ENCODE peak calls at places on chromosomes 3 and 15, in ten cellular contexts. C is mammary epithelial cell, N is mucosa of descending colon, A is upper lobe of left lung, I is psoas muscle, H is esophagus muscularis mucosa, X is thyroid gland, G is gastrocnemius medialis, B is left lung, Y is Panc1. S is an unnamed sample.

GRCh38 chr3:15287565-15288330 is 44.6 kb downstream of the SH3BP5 start:
- DNase-seq in I (peak; percentile 72), H (peak; percentile 93), X (no peak), N (peak; percentile 39), B (peak; percentile 49), A (no peak), Y (no peak), G (peak; percentile 89), C (no peak), S (peak; percentile 90)

GRCh38 chr3:122322095-122323075 is 2.7 kb upstream of the CSTA start:
- DNase-seq in C (no peak), X (no peak), B (no peak), H (no peak), I (no peak), Y (no peak), G (no peak), N (no peak), A (no peak), S (no peak)

GRCh38 chr15:82919231-82919886 is 33.2 kb downstream of the HOMER2 start:
- DNase-seq in N (peak; percentile 55), G (peak; percentile 72), I (peak; percentile 50), A (no peak), H (no peak), X (peak; percentile 86), B (no peak), Y (no peak), C (peak; percentile 81), S (peak; percentile 33)

GRCh38 chr3:127157181-127157828 is 35.6 kb upstream of the PRR23E start:
- DNase-seq in I (no peak), H (no peak), X (peak; percentile 23), Y (no peak), N (no peak), C (no peak), A (no peak), B (no peak), G (no peak), S (peak; percentile 29)

GRCh38 chr3:75341324-75342067 is 322.6 kb upstream of the FRG2C start:
- DNase-seq in B (no peak), C (no peak), Y (no peak), H (no peak), G (no peak), I (no peak), X (no peak), N (no peak), A (no peak), S (no peak)

GRCh38 chr3:48989126-48989795 is 780 bp upstream of the P4HTM start:
- DNase-seq in C (no peak), A (no peak), Y (no peak), I (no peak), X (no peak), B (no peak), G (no peak), H (no peak), N (no peak), S (no peak)

GRCh38 chr15:71109130-71109529 is 6.1 kb upstream of the THSD4 start:
- DNase-seq in I (no peak), B (no peak), A (no peak), N (no peak), H (no peak), Y (no peak), X (no peak), C (peak; percentile 16), G (no peak), S (no peak)

GRCh38 chr3:17420668-17421067 is 321.8 kb downstream of the TBC1D5 start:
- DNase-seq in C (no peak), Y (peak; percentile 8), X (no peak), H (no peak), B (no peak), A (no peak), I (no peak), G (no peak), N (no peak), S (no peak)

GRCh38 chr3:136195258-136196063 is 674 bp downstream of the MSL2 start:
- DNase-seq in Y (no peak), C (peak; percentile 80), H (peak; percentile 93), N (peak; percentile 63), A (no peak), B (peak; percentile 96), X (peak; percentile 72), I (peak; percentile 86), G (peak; percentile 75), S (peak; percentile 90)

GRCh38 chr3:141328286-141329166 is 39.8 kb upstream of the ZBTB38 start:
- DNase-seq in X (no peak), G (no peak), C (no peak), I (no peak), H (no peak), Y (no peak), B (no peak), A (no peak), N (no peak), S (no peak)

GRCh38 chr3:168671091-168671490 is 575.4 kb upstream of the GOLIM4 start:
- DNase-seq in H (no peak), C (no peak), A (no peak), X (no peak), I (no peak), N (peak; percentile 76), B (no peak), G (no peak), Y (no peak), S (no peak)

GRCh38 chr3:125280966-125281365 is 68.4 kb upstream of the SLC12A8 start:
- DNase-seq in N (no peak), X (no peak), I (no peak), B (no peak), Y (no peak), G (no peak), C (peak; percentile 26), H (no peak), A (no peak), S (no peak)

GRCh38 chr15:93454788-93455187 is 365.8 kb upstream of the RGMA start:
- DNase-seq in I (no peak), A (no peak), N (no peak), X (no peak), H (no peak), B (no peak), G (no peak), Y (no peak), C (no peak), S (no peak)

GRCh38 chr3:126345641-126346460 is 11.4 kb downstream of the KLF15 start:
- DNase-seq in I (no peak), Y (no peak), B (peak; percentile 56), H (no peak), C (no peak), N (no peak), X (no peak), A (peak; percentile 37), G (peak; percentile 44), S (peak; percentile 16)

GRCh38 chr3:195750797-195751520 is 30.2 kb downstream of the MUC20 start:
- DNase-seq in I (no peak), B (peak; percentile 74), G (no peak), A (no peak), H (no peak), N (no peak), C (no peak), Y (no peak), X (no peak), S (no peak)

GRCh38 chr3:8529738-8530525 is 28.3 kb downstream of the LMCD1 start:
- DNase-seq in C (no peak), Y (no peak), B (no peak), H (no peak), I (no peak), A (no peak), G (no peak), N (no peak), X (no peak), S (no peak)

GRCh38 chr15:38565287-38565670 is 665 bp upstream of the RASGRP1 start:
- DNase-seq in Y (no peak), C (no peak), B (no peak), N (no peak), X (no peak), H (peak; percentile 84), I (no peak), G (no peak), A (peak; percentile 83), S (no peak)

GRCh38 chr3:160473978-160474377 is 24.4 kb upstream of the TRIM59 start:
- DNase-seq in A (no peak), H (no peak), I (no peak), C (peak; percentile 85), N (no peak), X (no peak), G (no peak), Y (no peak), B (no peak), S (no peak)

GRCh38 chr3:112424394-112424793 is 74.9 kb downstream of the BTLA start:
- DNase-seq in X (no peak), A (no peak), G (no peak), H (no peak), Y (no peak), N (no peak), C (no peak), B (no peak), I (no peak), S (no peak)
- H3K4me3 ChIP-seq in X (no peak overlapping the region), A (no peak overlapping the region), G (no peak overlapping the region), H (no peak overlapping the region), Y (no peak overlapping the region), N (no peak overlapping the region), C (no peak overlapping the region), B (no peak overlapping the region), I (no peak overlapping the region), S (no peak overlapping the region)

DNA sequence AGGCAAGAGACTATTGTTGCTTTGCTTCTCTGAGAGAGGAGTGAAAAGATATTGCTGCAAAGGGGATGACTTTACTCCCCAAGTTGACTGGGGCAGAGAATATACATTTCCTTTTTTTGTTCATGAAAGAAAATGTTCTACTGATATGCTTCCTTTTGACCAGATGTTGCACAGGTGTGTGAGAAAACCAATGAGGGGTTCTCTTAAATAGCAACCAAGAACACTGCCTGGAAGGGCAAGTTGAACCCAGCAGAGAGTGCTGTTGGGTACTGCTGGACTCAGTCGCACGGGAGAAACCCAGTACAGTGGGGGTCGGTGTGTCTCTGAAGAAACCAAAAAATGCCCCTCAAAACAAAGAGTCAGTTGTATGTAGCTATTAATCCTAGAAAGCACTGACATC is 101.2 kb downstream of the CHST2 start:
- DNase-seq in I (no peak), Y (no peak), H (peak; percentile 26), A (no peak), N (no peak), G (no peak), B (no peak), C (no peak), X (no peak), S (no peak)
- TF ChIP-seq CTCF in I (no peak), Y (no peak), H (no peak), A (no peak), N (no peak), G (no peak), B (no peak), C (no peak), X (no peak), S (no peak)

DNA sequence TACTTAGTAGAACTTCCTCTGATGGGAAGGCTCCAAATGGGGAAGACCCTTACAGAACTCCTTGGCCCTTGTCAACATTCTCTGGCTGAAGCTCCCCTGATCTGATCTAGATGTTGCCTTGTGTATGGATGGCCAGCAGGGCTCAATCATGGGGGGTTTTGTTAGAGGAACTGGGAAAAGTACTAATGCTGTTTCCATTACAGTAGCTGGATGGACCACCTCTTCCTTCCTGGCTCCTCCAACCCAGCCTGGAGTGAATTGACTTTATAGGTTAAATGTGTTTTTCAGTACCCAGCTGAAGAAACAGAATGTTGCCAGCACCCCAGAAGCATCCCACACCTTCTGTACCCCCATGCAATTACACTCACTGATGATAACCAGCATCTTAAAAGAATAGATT is 22.7 kb upstream of the CLEC3B start:
- DNase-seq in A (no peak), G (no peak), Y (no peak), C (no peak), X (no peak), B (no peak), H (no peak), N (no peak), I (no peak), S (no peak)
- H3K36me3 ChIP-seq in A (peaks cover 3% of the 10 kb centered on the region), G (no peaks in the 10 kb centered on the region), Y (peaks cover 6% of the 10 kb centered on the region), C (peaks cover 34% of the 10 kb centered on the region), X (peaks cover 5% of the 10 kb centered on the region), B (peaks cover 84% of the 10 kb centered on the region), H (peaks cover 13% of the 10 kb centered on the region), N (no peaks in the 10 kb centered on the region), I (peaks cover 3% of the 10 kb centered on the region), S (peaks cover 45% of the 10 kb centered on the region)

GRCh38 chr3:129605593-129606521 is 619 bp downstream of the PLXND1 start:
- DNase-seq in B (peak; percentile 86), Y (no peak), A (peak; percentile 94), G (peak; percentile 39), C (peak; percentile 25), X (peak; percentile 54), N (no peak), H (no peak), I (peak; percentile 69), S (peak; percentile 84)
- H3K4me3 ChIP-seq in B (peak overlapping the region; percentile 87), Y (peak overlapping the region; percentile 57), A (peak overlapping the region; percentile 16), G (peak overlapping the region; percentile 56), C (peak overlapping the region; percentile 18), X (peak overlapping the region; percentile 50), N (peak overlapping the region; percentile 24), H (peak overlapping the region; percentile 68), I (peak overlapping the region; percentile 68), S (peak overlapping the region; percentile 58)

S was measured in tibial artery.